ENCODE peak calls at places on chromosomes 13 and 19, in seven cellular contexts. V, U, W, H, C, F and I are unnamed samples.
A peak's percentile ranks its signal among the peaks of the same experiment; 100 is the strongest.

GRCh38 chr19:7637374-7638256 is 705 bp downstream of the STXBP2 start:
- DNase-seq in W (no peak), H (peak; percentile 26), U (no peak), C (no peak), F (no peak), V (no peak), I (no peak)

GRCh38 chr13:40672310-40673060 is 6.0 kb upstream of the FOXO1 start:
- DNase-seq in H (no peak), C (no peak), V (peak; percentile 52), U (no peak), F (peak; percentile 42), W (no peak), I (peak; percentile 54)

GRCh38 chr19:49591731-49592485 is 926 bp downstream of the PRR12 start:
- DNase-seq in F (peak; percentile 62), U (peak; percentile 51), W (peak; percentile 15), V (peak; percentile 44), C (peak; percentile 30), H (peak; percentile 65), I (peak; percentile 52)

GRCh38 chr13:31192306-31192705 is 7.5 kb upstream of the B3GLCT start:
- DNase-seq in U (no peak), H (no peak), V (no peak), C (no peak), F (no peak), W (peak; percentile 38), I (no peak)

GRCh38 chr19:3524075-3524842 is 14.7 kb upstream of the TEKTIP1 start:
- DNase-seq in F (no peak), C (no peak), H (no peak), W (no peak), V (no peak), U (no peak), I (no peak)

GRCh38 chr13:46552888-46553520 is at the start of gene LRCH1:
- DNase-seq in V (peak; percentile 83), H (peak; percentile 93), U (peak; percentile 92), W (peak; percentile 63), C (peak; percentile 68), F (peak; percentile 94), I (peak; percentile 51)

GRCh38 chr19:3478409-3479176 is 1.7 kb downstream of the SMIM24 start:
- DNase-seq in H (no peak), W (no peak), V (no peak), C (no peak), F (no peak), U (no peak), I (no peak)

GRCh38 chr13:49326222-49326917 is 78.6 kb downstream of the CDADC1 start:
- DNase-seq in U (no peak), W (no peak), C (no peak), H (no peak), V (no peak), F (no peak), I (no peak)

GRCh38 chr19:3098515-3099346 is 4.6 kb downstream of the GNA11 start:
- DNase-seq in W (no peak), U (no peak), C (no peak), H (no peak), V (no peak), F (peak; percentile 73), I (no peak)

GRCh38 chr19:40277356-40277755 is 7.8 kb downstream of the AKT2 start:
- DNase-seq in U (no peak), H (no peak), C (no peak), W (no peak), F (no peak), V (no peak), I (no peak)

GRCh38 chr13:25046985-25047660 is 48.8 kb upstream of the PABPC3 start:
- DNase-seq in H (no peak), U (no peak), C (no peak), F (peak; percentile 17), W (peak; percentile 19), V (no peak), I (no peak)

GRCh38 chr19:44684892-44685847 is 13.8 kb upstream of the CEACAM16 start:
- DNase-seq in V (peak; percentile 96), C (no peak), H (peak; percentile 23), W (no peak), F (peak; percentile 68), U (peak; percentile 62), I (peak; percentile 84)

GRCh38 chr19:51372649-51373504 is at the start of gene NKG7:
- DNase-seq in V (no peak), U (no peak), C (peak; percentile 29), F (no peak), H (peak; percentile 90), W (no peak), I (no peak)

GRCh38 chr13:109427148-109427547 is 359.2 kb downstream of the IRS2 start:
- DNase-seq in V (no peak), H (no peak), C (no peak), W (no peak), F (no peak), U (no peak), I (no peak)

GRCh38 chr13:75797256-75797655 is 161.1 kb downstream of the LMO7 start:
- DNase-seq in U (no peak), W (no peak), H (no peak), V (no peak), F (no peak), C (no peak), I (no peak)

GRCh38 chr13:47521895-47522487 is 479.1 kb downstream of the SUCLA2 start:
- DNase-seq in H (no peak), U (no peak), V (no peak), C (no peak), W (no peak), F (no peak), I (no peak)

GRCh38 chr19:41226053-41226873 is 7.2 kb downstream of the AXL start:
- DNase-seq in F (peak; percentile 92), W (peak; percentile 14), U (peak; percentile 79), H (peak; percentile 60), V (peak; percentile 87), C (no peak), I (peak; percentile 87)

GRCh38 chr13:112012004-112012704 is 54.8 kb upstream of the SOX1 start:
- DNase-seq in U (no peak), C (no peak), V (no peak), W (no peak), F (no peak), H (no peak), I (no peak)

GRCh38 chr13:70894258-70894657 is 786.0 kb upstream of the KLHL1 start:
- DNase-seq in C (no peak), V (no peak), U (no peak), H (no peak), W (no peak), F (no peak), I (no peak)

GRCh38 chr13:101649490-101650126 is 197.1 kb downstream of the ITGBL1 start:
- DNase-seq in C (no peak), U (no peak), H (no peak), F (peak; percentile 18), V (peak; percentile 70), W (no peak), I (peak; percentile 34)

GRCh38 chr13:43071824-43072223 is 48.4 kb downstream of the DNAJC15 start:
- DNase-seq in V (no peak), W (no peak), C (no peak), H (no peak), U (no peak), F (no peak), I (no peak)

GRCh38 chr19:4284176-4284958 is 5.3 kb downstream of the SHD start:
- DNase-seq in U (no peak), W (no peak), V (no peak), C (no peak), H (peak; percentile 41), F (peak; percentile 66), I (peak; percentile 18)

GRCh38 chr13:113155201-113155600 is 3.2 kb upstream of the PROZ start:
- DNase-seq in H (no peak), W (no peak), C (no peak), F (no peak), V (no peak), U (no peak), I (no peak)

GRCh38 chr13:37074703-37075102 is 15.2 kb upstream of the SUPT20H start:
- DNase-seq in C (no peak), F (peak; percentile 29), V (peak; percentile 41), W (no peak), H (no peak), U (no peak), I (peak; percentile 2)

GRCh38 chr13:81639984-81640582 is 1299.2 kb upstream of the SPRY2 start:
- DNase-seq in F (no peak), V (no peak), U (no peak), H (no peak), W (no peak), C (no peak), I (no peak)

GRCh38 chr13:50690020-50690419 is 153.5 kb downstream of the DLEU7 start:
- DNase-seq in H (no peak), F (no peak), W (no peak), V (no peak), U (no peak), C (no peak), I (no peak)

GRCh38 chr19:41866284-41866683 is 6.2 kb downstream of the RPS19 start:
- DNase-seq in W (no peak), U (no peak), F (no peak), V (no peak), C (no peak), H (peak; percentile 27), I (no peak)

GRCh38 chr19:8342684-8343482 is at the start of gene KANK3:
- DNase-seq in F (peak; percentile 98), C (peak; percentile 82), U (peak; percentile 89), H (peak; percentile 97), W (peak; percentile 82), V (peak; percentile 86), I (peak; percentile 94)

GRCh38 chr13:72004975-72005374 is 138.0 kb upstream of the DACH1 start:
- DNase-seq in U (no peak), F (no peak), C (no peak), H (no peak), V (no peak), W (no peak), I (no peak)

GRCh38 chr19:40005670-40006272 is 8.9 kb downstream of the ZNF546 start:
- DNase-seq in H (no peak), C (no peak), U (no peak), F (no peak), V (no peak), W (no peak), I (no peak)

GRCh38 chr13:111411186-111411858 is 90.9 kb downstream of the TEX29 start:
- DNase-seq in U (no peak), W (no peak), C (no peak), H (no peak), V (no peak), F (no peak), I (no peak)